ENCODE peak calls at places on chromosomes 12 and 14, in four cellular contexts. G is HepG2, V is GM12878, D is K562. W is an unnamed sample.

GRCh38 chr12:47394070-47394469 is 311.8 kb downstream of the RPAP3 start:
- DNase-seq in G (no peak), V (no peak), D (no peak), W (no peak)

GRCh38 chr14:103372552-103373304 is 12.5 kb upstream of the MARK3 start:
- DNase-seq in G (peak), V (no peak), D (peak), W (no peak)

GRCh38 chr12:47376937-47377336 is 297.2 kb upstream of the AMIGO2 start:
- DNase-seq in G (no peak), V (no peak), D (no peak), W (no peak)

GRCh38 chr14:53881161-53881846 is 75.3 kb downstream of the BMP4 start:
- DNase-seq in G (peak), V (no peak), D (no peak), W (no peak)

GRCh38 chr12:96376865-96377264 is 23.4 kb downstream of the CDK17 start:
- DNase-seq in G (no peak), V (no peak), D (no peak), W (no peak)

GRCh38 chr14:49615776-49616175 is 4.7 kb downstream of the RPL36AL start:
- DNase-seq in G (no peak), V (no peak), D (no peak), W (no peak)

GRCh38 chr14:31895206-31895605 is 181.9 kb upstream of the ARHGAP5 start:
- DNase-seq in G (peak), V (no peak), D (no peak), W (no peak)

GRCh38 chr12:106831699-106832098 is 57.2 kb downstream of the RIC8B start:
- DNase-seq in G (no peak), V (no peak), D (peak), W (no peak)

GRCh38 chr14:72503696-72504368 is 390.1 kb downstream of the DPF3 start:
- DNase-seq in G (no peak), V (no peak), D (no peak), W (no peak)

GRCh38 chr12:57112492-57113294 is 1.5 kb upstream of the STAT6 start:
- DNase-seq in G (no peak), V (no peak), D (no peak), W (no peak)

DNA sequence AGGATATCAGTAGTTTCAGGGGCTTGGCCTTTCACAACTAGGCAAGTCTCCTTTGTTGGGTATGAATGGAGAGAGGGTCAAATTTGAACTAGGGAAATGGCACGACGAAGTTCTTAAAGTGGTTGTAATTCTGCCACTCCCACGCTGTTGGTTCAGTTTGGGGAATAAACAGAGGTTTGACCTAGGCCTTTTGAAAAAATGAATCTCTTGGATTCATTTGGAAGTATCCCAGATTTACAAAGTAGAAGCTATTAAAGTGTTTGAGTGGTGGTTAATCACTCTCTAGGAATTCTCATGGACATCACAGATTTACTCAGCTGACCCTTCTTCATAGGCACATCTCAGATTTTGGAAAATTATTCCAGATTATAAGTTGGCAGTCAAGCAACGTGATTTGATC is 14.8 kb downstream of the BATF start:
- DNase-seq in G (no peak), V (no peak), D (no peak), W (no peak)
- TF ChIP-seq NR2C2 in G (no peak), V (no peak), D (no peak), W (no peak)

GRCh38 chr12:2853626-2854025 is 3.2 kb downstream of the TEX52 start:
- DNase-seq in G (peak), V (no peak), D (peak), W (peak)
- TF ChIP-seq NR2C2 in G (no peak), V (no peak), D (no peak), W (no peak)

GRCh38 chr12:52155048-52155868 is 36.6 kb downstream of the KRT80 start:
- DNase-seq in G (no peak), V (no peak), D (no peak), W (no peak)
- TF ChIP-seq NR2C2 in G (no peak), V (no peak), D (no peak), W (no peak)

GRCh38 chr14:52735921-52736489 is 6.0 kb downstream of the STYX start:
- DNase-seq in G (no peak), V (no peak), D (peak), W (no peak)

GRCh38 chr14:52733824-52734223 is 3.9 kb downstream of the STYX start:
- DNase-seq in G (no peak), V (no peak), D (peak), W (peak)

GRCh38 chr14:52729925-52730707 is at the start of gene STYX:
- DNase-seq in G (peak), V (peak), D (peak), W (peak)

GRCh38 chr14:52729585-52729924 is 411 bp upstream of the STYX start:
- DNase-seq in G (no peak), V (no peak), D (no peak), W (no peak)

DNA sequence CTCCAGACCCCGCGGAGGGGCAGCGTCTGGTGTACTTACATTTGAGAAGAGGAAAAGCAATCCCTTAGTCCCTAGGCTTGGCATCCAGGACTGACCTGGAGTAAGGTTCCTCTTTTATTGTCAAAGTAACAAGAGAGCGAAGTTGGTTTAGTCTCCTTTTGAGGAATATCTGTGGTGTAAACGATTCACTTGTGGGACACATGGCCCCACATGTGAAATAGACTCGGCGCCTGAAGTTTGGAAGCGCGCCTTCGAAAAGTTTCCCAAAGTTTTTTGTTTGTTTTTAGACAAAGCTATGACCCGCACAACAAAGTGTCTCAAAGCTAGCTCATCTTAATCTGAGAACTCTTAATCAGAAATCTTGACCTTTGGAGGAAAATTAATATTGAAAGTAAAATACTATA is 744 bp downstream of the STYX start:
- DNase-seq in G (no peak), V (no peak), D (peak), W (no peak)
- TF ChIP-seq NR2C2 in G (no peak), V (no peak), D (no peak), W (no peak)

W was measured in WTC11.